ENCODE peak calls at places on chromosomes 12 and 14, in five cellular contexts. One of them, this sample, is unnamed.

GRCh38 chr12:94793191-94793595 is 142.8 kb upstream of the TMCC3 start:
- DNase-seq in T1000: no peak
- DNase-seq in activated T-cell treated with anti-CD3 and anti-CD28 coated beads for 48 hours: no peak
- DNase-seq in iris pigment epithelial cell: peak
- DNase-seq in stimulated activated naive CD4-positive, alpha-beta T cell: no peak
- DNase-seq in this sample: no peak

GRCh38 chr12:82723093-82723492 is 36.4 kb downstream of the TMTC2 start:
- DNase-seq in stimulated activated naive CD4-positive, alpha-beta T cell: no peak
- DNase-seq in T1000: no peak
- DNase-seq in activated T-cell treated with anti-CD3 and anti-CD28 coated beads for 48 hours: no peak
- DNase-seq in iris pigment epithelial cell: no peak
- DNase-seq in this sample: no peak

GRCh38 chr12:43066471-43066870 is 476.9 kb upstream of the PRICKLE1 start:
- DNase-seq in activated T-cell treated with anti-CD3 and anti-CD28 coated beads for 48 hours: no peak
- DNase-seq in iris pigment epithelial cell: peak
- DNase-seq in stimulated activated naive CD4-positive, alpha-beta T cell: no peak
- DNase-seq in T1000: no peak
- DNase-seq in this sample: no peak

GRCh38 chr14:68172664-68173063 is 353.1 kb downstream of the RAD51B start:
- DNase-seq in iris pigment epithelial cell: peak
- DNase-seq in activated T-cell treated with anti-CD3 and anti-CD28 coated beads for 48 hours: no peak
- DNase-seq in T1000: no peak
- DNase-seq in stimulated activated naive CD4-positive, alpha-beta T cell: no peak
- DNase-seq in this sample: no peak

GRCh38 chr14:71143391-71144290 is 236.4 kb downstream of the PCNX1 start:
- DNase-seq in T1000: peak
- DNase-seq in stimulated activated naive CD4-positive, alpha-beta T cell: no peak
- DNase-seq in iris pigment epithelial cell: peak
- DNase-seq in activated T-cell treated with anti-CD3 and anti-CD28 coated beads for 48 hours: peak
- DNase-seq in this sample: no peak

GRCh38 chr12:18462437-18462836 is 201.1 kb downstream of the PIK3C2G start:
- DNase-seq in iris pigment epithelial cell: peak
- DNase-seq in T1000: no peak
- DNase-seq in stimulated activated naive CD4-positive, alpha-beta T cell: no peak
- DNase-seq in activated T-cell treated with anti-CD3 and anti-CD28 coated beads for 48 hours: no peak
- DNase-seq in this sample: no peak

GRCh38 chr12:95224202-95225170 is 6.9 kb downstream of the VEZT start:
- DNase-seq in stimulated activated naive CD4-positive, alpha-beta T cell: no peak
- DNase-seq in T1000: no peak
- DNase-seq in iris pigment epithelial cell: peak
- DNase-seq in activated T-cell treated with anti-CD3 and anti-CD28 coated beads for 48 hours: no peak
- DNase-seq in this sample: no peak

GRCh38 chr14:74574706-74575105 is 37.3 kb downstream of the LTBP2 start:
- DNase-seq in T1000: no peak
- DNase-seq in activated T-cell treated with anti-CD3 and anti-CD28 coated beads for 48 hours: no peak
- DNase-seq in stimulated activated naive CD4-positive, alpha-beta T cell: no peak
- DNase-seq in iris pigment epithelial cell: no peak
- DNase-seq in this sample: no peak

GRCh38 chr12:112518336-112518735 is 99.6 kb downstream of the PTPN11 start:
- DNase-seq in activated T-cell treated with anti-CD3 and anti-CD28 coated beads for 48 hours: no peak
- DNase-seq in iris pigment epithelial cell: no peak
- DNase-seq in T1000: no peak
- DNase-seq in stimulated activated naive CD4-positive, alpha-beta T cell: no peak
- DNase-seq in this sample: no peak

GRCh38 chr12:104957388-104958008 is 592 bp downstream of the SLC41A2 start:
- DNase-seq in stimulated activated naive CD4-positive, alpha-beta T cell: no peak
- DNase-seq in T1000: no peak
- DNase-seq in activated T-cell treated with anti-CD3 and anti-CD28 coated beads for 48 hours: peak
- DNase-seq in iris pigment epithelial cell: no peak
- DNase-seq in this sample: peak

GRCh38 chr12:112217647-112218046 is 92.3 kb downstream of the TRAFD1 start:
- DNase-seq in activated T-cell treated with anti-CD3 and anti-CD28 coated beads for 48 hours: no peak
- DNase-seq in stimulated activated naive CD4-positive, alpha-beta T cell: no peak
- DNase-seq in iris pigment epithelial cell: no peak
- DNase-seq in T1000: no peak
- DNase-seq in this sample: no peak

GRCh38 chr12:116539905-116540482 is 19.2 kb upstream of the MAP1LC3B2 start:
- DNase-seq in activated T-cell treated with anti-CD3 and anti-CD28 coated beads for 48 hours: no peak
- DNase-seq in stimulated activated naive CD4-positive, alpha-beta T cell: no peak
- DNase-seq in iris pigment epithelial cell: peak
- DNase-seq in T1000: no peak
- DNase-seq in this sample: no peak

GRCh38 chr14:52545584-52546317 is 6.6 kb downstream of the TXNDC16 start:
- DNase-seq in T1000: no peak
- DNase-seq in stimulated activated naive CD4-positive, alpha-beta T cell: no peak
- DNase-seq in iris pigment epithelial cell: no peak
- DNase-seq in activated T-cell treated with anti-CD3 and anti-CD28 coated beads for 48 hours: no peak
- DNase-seq in this sample: no peak

GRCh38 chr14:51079489-51079888 is 15.4 kb downstream of the TRIM9 start:
- DNase-seq in activated T-cell treated with anti-CD3 and anti-CD28 coated beads for 48 hours: no peak
- DNase-seq in T1000: no peak
- DNase-seq in iris pigment epithelial cell: no peak
- DNase-seq in stimulated activated naive CD4-positive, alpha-beta T cell: no peak
- DNase-seq in this sample: no peak

GRCh38 chr14:68695326-68695768 is 97.5 kb downstream of the ZFP36L1 start:
- DNase-seq in iris pigment epithelial cell: peak
- DNase-seq in activated T-cell treated with anti-CD3 and anti-CD28 coated beads for 48 hours: peak
- DNase-seq in stimulated activated naive CD4-positive, alpha-beta T cell: no peak
- DNase-seq in T1000: peak
- DNase-seq in this sample: peak

GRCh38 chr14:95609398-95609990 is 74.6 kb downstream of the GLRX5 start:
- DNase-seq in T1000: no peak
- DNase-seq in activated T-cell treated with anti-CD3 and anti-CD28 coated beads for 48 hours: no peak
- DNase-seq in stimulated activated naive CD4-positive, alpha-beta T cell: no peak
- DNase-seq in iris pigment epithelial cell: peak
- DNase-seq in this sample: peak